ENCODE peak calls at places on chromosomes 6 and 20, in eight cellular contexts. N, M, S, O, C, Q, Z and R are unnamed samples. For H3K4me1 and H3K27me3, the result is how much of the 10 kb centered on the place peaks cover.

GRCh38 chr20:1434571-1435336 is 31.9 kb downstream of the NSFL1C start:
- DNase-seq in N (no peak), M (peak), S (no peak), O (no peak), C (peak), Q (no peak), Z (peak), R (no peak)

GRCh38 chr6:160088774-160089533 is 32.7 kb upstream of the SLC22A1 start:
- DNase-seq in N (no peak), M (no peak), S (no peak), O (no peak), C (no peak), Q (no peak), Z (no peak), R (no peak)

GRCh38 chr6:3608159-3608558 is 143.4 kb downstream of the PXDC1 start:
- DNase-seq in N (no peak), M (no peak), S (no peak), O (no peak), C (no peak), Q (no peak), Z (no peak), R (no peak)

GRCh38 chr6:26445934-26446667 is 5.8 kb downstream of the BTN3A3 start:
- DNase-seq in N (no peak), M (peak), S (no peak), O (no peak), C (no peak), Q (no peak), Z (no peak), R (no peak)

GRCh38 chr6:42963855-42964605 is 3.5 kb downstream of the GNMT start:
- DNase-seq in N (no peak), M (peak), S (peak), O (no peak), C (peak), Q (peak), Z (peak), R (peak)

GRCh38 chr6:66808771-66809170 is 1101.7 kb upstream of the EYS start:
- DNase-seq in N (no peak), M (no peak), S (no peak), O (no peak), C (no peak), Q (no peak), Z (no peak), R (no peak)

GRCh38 chr6:170554086-170554887 is at the start of gene TBP:
- DNase-seq in N (peak), M (peak), S (peak), O (peak), C (peak), Q (peak), Z (peak), R (peak)

GRCh38 chr6:106608080-106608668 is 21.1 kb downstream of the RTN4IP1 start:
- DNase-seq in N (peak), M (no peak), S (peak), O (peak), C (peak), Q (peak), Z (peak), R (peak)

DNA sequence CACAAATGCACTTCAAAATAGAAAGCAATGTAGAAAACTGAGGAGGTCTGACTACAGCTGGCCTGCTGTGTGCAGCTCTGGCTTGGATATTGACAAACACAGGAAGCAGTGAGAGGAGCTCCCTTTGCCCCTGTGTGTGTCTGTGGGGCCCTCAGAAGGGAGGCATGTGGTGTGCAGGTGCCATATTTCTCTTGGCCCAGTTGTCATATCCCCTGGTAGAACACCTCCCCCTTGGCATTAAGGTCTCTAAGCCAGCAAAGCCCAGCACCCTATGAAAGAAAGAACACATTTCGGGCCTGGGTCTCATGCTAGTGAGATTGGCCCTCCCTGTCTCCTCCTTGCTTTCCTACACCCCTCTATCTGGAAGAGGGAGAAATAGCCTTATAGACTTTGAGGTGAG is 260.5 kb upstream of the MOCS1 start:
- DNase-seq in N (no peak), M (no peak), S (no peak), O (no peak), C (no peak), Q (no peak), Z (no peak), R (no peak)
- H3K4me1 ChIP-seq in N (under half), M (under half), S (under half), O (under half), C (under half), Q (under half), Z (under half), R (under half)

GRCh38 chr6:122778961-122779671 is 400 bp upstream of the FABP7 start:
- DNase-seq in N (no peak), M (no peak), S (no peak), O (peak), C (no peak), Q (peak), Z (no peak), R (no peak)

GRCh38 chr6:122781716-122782115 is 2.2 kb downstream of the FABP7 start:
- DNase-seq in N (no peak), M (no peak), S (no peak), O (no peak), C (no peak), Q (no peak), Z (no peak), R (no peak)

GRCh38 chr6:122779672-122780066 is at the start of gene FABP7:
- DNase-seq in N (no peak), M (no peak), S (no peak), O (no peak), C (no peak), Q (no peak), Z (no peak), R (no peak)

GRCh38 chr6:122778334-122778733 is 1.2 kb upstream of the FABP7 start:
- DNase-seq in N (no peak), M (no peak), S (no peak), O (no peak), C (no peak), Q (no peak), Z (no peak), R (no peak)

DNA sequence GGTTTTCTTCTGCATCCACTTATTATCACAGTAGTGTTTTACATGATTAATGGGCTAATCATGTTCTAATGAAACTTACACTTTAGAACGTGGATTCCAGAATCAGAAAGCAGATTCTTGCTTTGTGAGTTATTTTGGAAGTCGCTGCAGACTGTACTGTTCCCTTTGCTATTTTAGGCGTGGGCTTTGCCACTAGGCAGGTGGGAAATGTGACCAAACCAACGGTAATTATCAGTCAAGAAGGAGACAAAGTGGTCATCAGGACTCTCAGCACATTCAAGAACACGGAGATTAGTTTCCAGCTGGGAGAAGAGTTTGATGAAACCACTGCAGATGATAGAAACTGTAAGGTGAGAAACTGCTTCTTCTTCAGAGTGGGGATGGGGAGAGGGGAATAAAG is 598 bp downstream of the FABP7 start:
- DNase-seq in N (no peak), M (no peak), S (no peak), O (no peak), C (no peak), Q (no peak), Z (no peak), R (no peak)
- H3K27me3 ChIP-seq in N (under half), M (under half), S (under half), O (under half), C (under half), Q (under half), Z (under half), R (under half)

GRCh38 chr20:47479506-47479905 is 22.2 kb upstream of the NCOA3 start:
- DNase-seq in N (no peak), M (no peak), S (no peak), O (no peak), C (no peak), Q (no peak), Z (no peak), R (no peak)

GRCh38 chr20:47481330-47482216 is 20.1 kb upstream of the NCOA3 start:
- DNase-seq in N (no peak), M (no peak), S (no peak), O (no peak), C (no peak), Q (no peak), Z (no peak), R (no peak)

GRCh38 chr20:47479093-47479492 is 22.6 kb upstream of the NCOA3 start:
- DNase-seq in N (no peak), M (no peak), S (no peak), O (no peak), C (no peak), Q (no peak), Z (no peak), R (no peak)

GRCh38 chr20:47480239-47480638 is 21.4 kb upstream of the NCOA3 start:
- DNase-seq in N (no peak), M (no peak), S (no peak), O (no peak), C (no peak), Q (no peak), Z (no peak), R (no peak)

GRCh38 chr20:47480705-47481104 is 21.0 kb upstream of the NCOA3 start:
- DNase-seq in N (no peak), M (no peak), S (no peak), O (no peak), C (no peak), Q (no peak), Z (no peak), R (no peak)
- H3K4me1 ChIP-seq in N (under half), M (under half), S (under half), O (under half), C (under half), Q (under half), Z (under half), R (under half)

GRCh38 chr6:6319947-6320811 is at the start of gene F13A1:
- DNase-seq in N (no peak), M (no peak), S (no peak), O (no peak), C (no peak), Q (peak), Z (no peak), R (no peak)

GRCh38 chr6:6328451-6328850 is 8.0 kb upstream of the F13A1 start:
- DNase-seq in N (no peak), M (no peak), S (no peak), O (no peak), C (no peak), Q (no peak), Z (no peak), R (no peak)

GRCh38 chr6:6320901-6321300 is 439 bp upstream of the F13A1 start:
- DNase-seq in N (no peak), M (no peak), S (no peak), O (no peak), C (no peak), Q (peak), Z (no peak), R (no peak)

GRCh38 chr6:6317825-6318733 is 2.4 kb downstream of the F13A1 start:
- DNase-seq in N (no peak), M (no peak), S (no peak), O (peak), C (no peak), Q (peak), Z (no peak), R (no peak)

DNA sequence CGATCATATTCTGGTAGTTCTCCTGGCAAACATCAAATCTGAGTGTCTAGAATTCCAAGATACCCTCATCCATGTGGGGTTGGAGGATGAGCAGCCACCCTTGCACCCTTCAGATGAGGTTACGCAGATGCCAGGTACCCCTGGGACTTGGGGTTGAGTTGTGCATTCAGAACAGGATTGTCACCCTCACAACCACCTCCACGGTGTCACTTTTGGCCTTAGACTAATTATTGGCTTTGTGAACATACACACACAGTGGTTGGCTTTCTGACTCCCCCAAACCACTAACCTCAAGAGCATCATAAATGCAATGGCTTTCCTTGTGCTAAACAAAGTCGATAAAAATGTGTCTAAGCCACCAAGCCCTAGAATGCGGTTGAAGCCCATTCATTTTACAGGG is 2.9 kb upstream of the F13A1 start:
- DNase-seq in N (no peak), M (no peak), S (no peak), O (no peak), C (no peak), Q (no peak), Z (no peak), R (no peak)
- H3K27me3 ChIP-seq in N (under half), M (under half), S (half or more), O (under half), C (under half), Q (under half), Z (under half), R (under half)

DNA sequence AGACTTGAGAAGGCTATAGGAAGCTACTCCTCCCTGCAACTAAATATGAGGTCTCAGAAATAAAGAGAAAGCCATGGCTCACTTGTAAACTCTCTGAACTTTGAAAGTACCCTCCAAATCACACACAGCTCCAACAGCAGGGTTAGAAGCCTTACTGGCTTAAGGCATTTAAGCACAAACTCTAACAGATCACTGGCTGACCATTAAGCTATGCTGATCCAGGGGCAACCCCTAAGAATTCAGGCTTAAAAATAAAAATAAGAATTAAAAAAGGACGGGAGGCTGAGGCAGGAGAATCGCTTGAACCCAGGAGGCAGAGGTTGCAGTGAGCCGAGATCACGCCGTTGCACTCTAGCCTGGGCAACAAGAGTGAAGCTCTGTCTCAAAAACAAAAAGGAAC is 21.8 kb downstream of the HLA-E start:
- DNase-seq in N (no peak), M (no peak), S (no peak), O (no peak), C (no peak), Q (no peak), Z (no peak), R (no peak)
- H3K4me1 ChIP-seq in N (under half), M (half or more), S (under half), O (under half), C (under half), Q (under half), Z (under half), R (under half)